ENCODE peak calls at places on chromosome 13, in four cellular contexts. J is stimulated activated CD4-positive, alpha-beta T cell treated with anti-CD3 and anti-CD28 coated beads, TNF-alpha, amount 100 ng/mL, for 4 hours; R is T-helper 2 cell; E is HFFc6. K is an unnamed sample.

GRCh38 chr13:78649997-78650724 is 8.8 kb downstream of the OBI1 start:
- DNase-seq in R (no peak), J (no peak), E (no peak), K (no peak)

GRCh38 chr13:45909089-45909488 is 57.5 kb upstream of the SIAH3 start:
- DNase-seq in R (no peak), J (no peak), E (no peak), K (no peak)

GRCh38 chr13:20924758-20925394 is 22.3 kb upstream of the XPO4 start:
- DNase-seq in E (peak; percentile 64), J (peak; percentile 27), R (peak; percentile 49), K (peak; percentile 87)

GRCh38 chr13:103188688-103189326 is 122.6 kb upstream of the SLC10A2 start:
- DNase-seq in J (no peak), E (no peak), R (no peak), K (peak; percentile 15)

GRCh38 chr13:100108913-100109507 is 20.1 kb downstream of the PCCA start:
- DNase-seq in E (no peak), R (no peak), J (no peak), K (no peak)

GRCh38 chr13:28707629-28708427 is 10.9 kb downstream of the SLC46A3 start:
- DNase-seq in E (peak; percentile 73), J (no peak), R (no peak), K (no peak)

GRCh38 chr13:93066187-93066586 is 160.4 kb upstream of the GPC6 start:
- DNase-seq in E (no peak), R (no peak), J (no peak), K (no peak)

GRCh38 chr13:73715114-73715909 is 418.9 kb downstream of the KLF12 start:
- DNase-seq in J (peak; percentile 29), R (peak; percentile 46), E (no peak), K (no peak)

GRCh38 chr13:25420161-25420560 is 48.4 kb downstream of the ATP8A2 start:
- DNase-seq in E (no peak), R (no peak), J (no peak), K (no peak)

GRCh38 chr13:41696163-41697003 is 239.0 kb downstream of the RGCC start:
- DNase-seq in J (no peak), E (peak; percentile 84), R (no peak), K (peak; percentile 86)

GRCh38 chr13:20428666-20429644 is 96.7 kb downstream of the CRYL1 start:
- DNase-seq in E (no peak), R (no peak), J (no peak), K (no peak)

GRCh38 chr13:31331051-31331450 is 131.3 kb downstream of the B3GLCT start:
- DNase-seq in J (no peak), R (no peak), E (no peak), K (no peak)

GRCh38 chr13:96020155-96020575 is 33.0 kb downstream of the UGGT2 start:
- DNase-seq in J (no peak), E (peak; percentile 58), R (no peak), K (peak; percentile 61)

GRCh38 chr13:61777281-61777680 is 361.6 kb upstream of the PCDH20 start:
- DNase-seq in E (no peak), R (no peak), J (no peak), K (no peak)

GRCh38 chr13:56351041-56351440 is 789.7 kb upstream of the PRR20A start:
- DNase-seq in E (no peak), R (no peak), J (no peak), K (no peak)

GRCh38 chr13:35499131-35500051 is 22.9 kb upstream of the MAB21L1 start:
- DNase-seq in E (no peak), R (no peak), J (no peak), K (no peak)

GRCh38 chr13:45821861-45822260 is 29.7 kb downstream of the SIAH3 start:
- DNase-seq in J (no peak), E (no peak), R (no peak), K (no peak)

GRCh38 chr13:51902776-51903175 is 41.0 kb downstream of the CCDC70 start:
- DNase-seq in E (no peak), J (no peak), R (no peak), K (no peak)

GRCh38 chr13:101307181-101307701 is 109.1 kb downstream of the NALCN start:
- DNase-seq in E (peak; percentile 76), J (no peak), R (no peak), K (no peak)

GRCh38 chr13:108816381-108816780 is 187.0 kb downstream of the MYO16 start:
- DNase-seq in R (no peak), E (no peak), J (no peak), K (no peak)

GRCh38 chr13:79681069-79681468 is 200.1 kb downstream of the NDFIP2 start:
- DNase-seq in R (no peak), J (no peak), E (no peak), K (no peak)

GRCh38 chr13:37621811-37622361 is 23.3 kb upstream of the POSTN start:
- DNase-seq in J (no peak), E (no peak), R (no peak), K (no peak)

GRCh38 chr13:79779061-79779460 is 298.1 kb downstream of the NDFIP2 start:
- DNase-seq in J (no peak), R (no peak), E (no peak), K (peak; percentile 49)

GRCh38 chr13:82740442-82740841 is 1141.8 kb downstream of the SLITRK1 start:
- DNase-seq in R (no peak), J (no peak), E (no peak), K (no peak)

GRCh38 chr13:30466841-30467252 is 1.1 kb upstream of the HMGB1 start:
- DNase-seq in J (no peak), E (no peak), R (no peak), K (no peak)

GRCh38 chr13:81929988-81930387 is 1589.1 kb upstream of the SPRY2 start:
- DNase-seq in J (no peak), R (no peak), E (peak; percentile 19), K (peak; percentile 26)

GRCh38 chr13:75870397-75870801 is 234.3 kb downstream of the LMO7 start:
- DNase-seq in R (no peak), J (no peak), E (no peak), K (peak; percentile 46)

GRCh38 chr13:106599875-106600797 is 32.2 kb upstream of the ARGLU1 start:
- DNase-seq in J (no peak), R (no peak), E (peak; percentile 55), K (no peak)

GRCh38 chr13:113991191-113991669 is 17.4 kb upstream of the C13orf46 start:
- DNase-seq in E (no peak), R (no peak), J (no peak), K (no peak)

GRCh38 chr13:53499551-53499950 is 470.9 kb downstream of the OLFM4 start:
- DNase-seq in E (no peak), J (no peak), R (no peak), K (no peak)

GRCh38 chr13:30744056-30744684 is 8.8 kb downstream of the ALOX5AP start:
- DNase-seq in E (no peak), R (peak; percentile 74), J (peak; percentile 61), K (no peak)

K was measured in Caco-2.